ENCODE peak calls at places on chromosomes 13 and 19, in nine cellular contexts. J is GM12865, C is dorsolateral prefrontal cortex, U is mucosa of descending colon, R is heart right ventricle, D is Peyer's patch, L is OCI-LY7, N is transverse colon, M is upper lobe of left lung. H is an unnamed sample.
A peak's percentile ranks its signal among the peaks of the same experiment; 100 is the strongest.

GRCh38 chr19:49453013-49453756 is at the start of gene ALDH16A1:
- DNase-seq in N (peak; percentile 98), C (peak; percentile 98), R (peak; percentile 97), D (peak; percentile 98), M (peak; percentile 98), U (peak; percentile 98), J (peak; percentile 99), L (peak; percentile 98), H (peak; percentile 99)

GRCh38 chr13:105278797-105279425 is 1256.6 kb downstream of the EFNB2 start:
- DNase-seq in U (no peak), C (no peak), J (no peak), L (no peak), R (no peak), D (no peak), M (no peak), N (no peak), H (no peak)

GRCh38 chr19:57334191-57334590 is 13.9 kb downstream of the ZNF543 start:
- DNase-seq in N (no peak), M (no peak), D (no peak), L (no peak), R (no peak), C (no peak), U (no peak), J (no peak), H (no peak)

GRCh38 chr13:40318366-40318765 is 348.1 kb downstream of the FOXO1 start:
- DNase-seq in M (no peak), U (no peak), D (no peak), R (peak; percentile 61), N (peak; percentile 20), L (peak; percentile 22), J (no peak), C (peak; percentile 53), H (peak; percentile 15)

GRCh38 chr13:109715902-109716301 is 70.5 kb downstream of the IRS2 start:
- DNase-seq in N (no peak), L (no peak), D (no peak), C (no peak), M (no peak), J (no peak), U (no peak), R (no peak), H (peak; percentile 80)

GRCh38 chr13:43191561-43191960 is 168.2 kb downstream of the DNAJC15 start:
- DNase-seq in U (no peak), D (no peak), R (no peak), N (no peak), C (no peak), J (no peak), L (no peak), M (no peak), H (no peak)

GRCh38 chr19:29953352-29954247 is 11.6 kb downstream of the URI1 start:
- DNase-seq in C (no peak), N (no peak), L (no peak), M (no peak), U (no peak), J (no peak), D (no peak), R (no peak), H (peak; percentile 18)

GRCh38 chr19:18683955-18684641 is 618 bp downstream of the CRTC1 start:
- DNase-seq in M (no peak), D (no peak), J (no peak), C (no peak), L (no peak), R (no peak), N (no peak), U (no peak), H (no peak)

GRCh38 chr13:50892162-50892944 is 17.2 kb upstream of the RNASEH2B start:
- DNase-seq in R (no peak), J (peak; percentile 73), U (peak; percentile 35), M (no peak), D (no peak), N (peak; percentile 40), C (no peak), L (peak; percentile 94), H (no peak)

GRCh38 chr13:112143046-112143752 is 76.2 kb downstream of the SOX1 start:
- DNase-seq in N (no peak), M (no peak), C (no peak), D (no peak), L (no peak), J (no peak), R (no peak), U (no peak), H (no peak)

GRCh38 chr19:51572908-51573307 is 1.8 kb downstream of the ZNF175 start:
- DNase-seq in N (no peak), C (no peak), U (no peak), R (no peak), L (no peak), J (no peak), D (no peak), M (no peak), H (peak; percentile 72)

GRCh38 chr19:51573331-51573730 is 2.2 kb downstream of the ZNF175 start:
- DNase-seq in L (no peak), R (no peak), N (no peak), U (no peak), J (no peak), C (no peak), M (no peak), D (no peak), H (no peak)

GRCh38 chr19:51571599-51571998 is 516 bp downstream of the ZNF175 start:
- DNase-seq in U (no peak), N (no peak), L (no peak), M (no peak), C (no peak), R (no peak), D (no peak), J (no peak), H (no peak)

GRCh38 chr19:51570962-51571575 is at the start of gene ZNF175:
- DNase-seq in N (peak; percentile 96), J (peak; percentile 97), D (peak; percentile 89), R (peak; percentile 97), C (peak; percentile 96), U (peak; percentile 92), M (no peak), L (peak; percentile 95), H (peak; percentile 92)

DNA sequence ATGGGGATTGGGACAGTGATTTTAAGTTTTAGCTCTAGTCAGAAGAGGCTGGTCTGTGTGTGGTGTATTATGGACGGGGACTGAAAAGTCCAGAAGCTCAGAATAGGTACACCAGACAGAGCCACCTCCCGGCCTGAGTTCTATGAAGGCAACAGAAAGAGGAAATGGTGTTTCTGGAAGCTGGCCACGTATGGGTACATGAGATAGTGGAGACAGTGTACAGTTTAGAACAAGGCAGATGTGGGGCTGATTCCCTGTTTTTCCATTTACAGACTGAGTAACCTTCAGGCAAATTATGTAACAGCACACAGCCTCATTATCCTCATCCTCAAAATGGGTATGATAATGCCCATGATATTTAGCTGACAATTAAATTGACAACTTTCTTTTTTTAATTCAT is 1.3 kb downstream of the ZNF175 start:
- DNase-seq in R (no peak), C (no peak), D (no peak), N (no peak), L (no peak), J (peak; percentile 55), M (no peak), U (no peak), H (no peak)
- H3K4me3 ChIP-seq in R (no peak overlapping the region), C (peak overlapping the region; percentile 74), D (no peak overlapping the region), N (no peak overlapping the region), L (peak overlapping the region; percentile 80), J (peak overlapping the region; percentile 74), M (peak overlapping the region; percentile 84), U (no peak overlapping the region), H (peak overlapping the region; percentile 73)

DNA sequence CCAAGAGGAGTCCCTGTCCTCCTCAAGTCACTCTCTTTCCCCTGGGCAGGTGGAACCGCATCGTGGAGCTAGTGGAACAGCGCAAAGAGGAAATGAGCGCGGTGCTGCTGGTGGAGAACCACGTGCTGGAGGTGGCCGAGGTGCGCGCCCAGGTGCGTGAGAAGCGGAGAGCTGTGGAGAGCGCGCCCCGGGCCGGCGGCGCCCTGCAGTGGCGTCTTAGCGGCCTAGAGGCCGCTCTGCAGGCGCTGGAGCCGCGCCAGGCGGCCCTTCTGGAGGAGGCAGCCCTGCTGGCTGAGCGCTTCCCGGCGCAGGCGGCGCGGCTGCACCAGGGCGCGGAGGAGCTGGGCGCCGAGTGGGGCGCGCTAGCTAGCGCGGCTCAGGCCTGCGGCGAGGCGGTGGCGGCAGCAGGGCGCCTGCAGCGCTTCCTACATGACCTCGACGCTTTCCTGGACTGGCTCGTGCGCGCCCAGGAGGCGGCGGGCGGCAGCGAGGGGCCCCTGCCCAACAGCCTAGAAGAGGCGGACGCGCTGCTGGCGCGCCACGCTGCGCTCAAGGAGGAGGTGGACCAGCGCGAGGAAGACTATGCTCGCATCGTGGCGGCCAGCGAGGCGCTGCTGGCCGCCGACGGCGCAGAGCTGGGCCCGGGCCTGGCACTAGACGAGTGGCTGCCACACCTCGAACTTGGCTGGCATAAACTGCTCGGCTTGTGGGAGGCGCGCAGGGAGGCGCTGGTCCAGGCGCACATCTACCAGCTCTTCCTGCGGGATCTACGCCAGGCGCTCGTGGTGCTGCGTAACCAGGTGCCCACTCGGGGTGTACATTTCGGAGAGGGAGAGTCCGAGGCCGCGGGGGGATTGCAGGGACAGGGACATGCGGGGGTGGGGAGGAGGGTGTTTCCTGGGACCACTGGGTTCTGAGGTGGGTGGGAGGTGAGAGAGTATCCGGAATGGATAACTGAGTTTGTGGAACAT is 52.8 kb downstream of the SPTBN4 start:
- DNase-seq in U (peak; percentile 42), R (no peak), J (no peak), C (peak; percentile 40), M (peak; percentile 92), N (no peak), D (no peak), L (no peak), H (peak; percentile 18)
- TF ChIP-seq CTCF in U (no peak), R (no peak), J (no peak), C (no peak), M (no peak), N (no peak), D (no peak), L (no peak), H (no peak)

GRCh38 chr19:53492153-53492552 is 24.6 kb downstream of the ZNF813 start:
- DNase-seq in U (no peak), L (no peak), N (no peak), C (no peak), J (no peak), R (no peak), D (no peak), M (no peak), H (no peak)
- H3K4me3 ChIP-seq in U (no peak overlapping the region), L (no peak overlapping the region), N (no peak overlapping the region), C (no peak overlapping the region), J (no peak overlapping the region), R (no peak overlapping the region), D (no peak overlapping the region), M (no peak overlapping the region), H (no peak overlapping the region)

GRCh38 chr19:1957562-1958248 is 16.7 kb downstream of the CSNK1G2 start:
- DNase-seq in C (no peak), L (no peak), D (no peak), R (no peak), J (no peak), U (no peak), N (no peak), M (peak; percentile 61), H (no peak)

GRCh38 chr19:1955171-1956142 is 14.5 kb downstream of the CSNK1G2 start:
- DNase-seq in N (no peak), U (no peak), D (no peak), C (no peak), R (no peak), M (peak; percentile 76), J (no peak), L (no peak), H (no peak)

GRCh38 chr19:1956143-1956537 is 15.2 kb downstream of the CSNK1G2 start:
- DNase-seq in M (no peak), C (no peak), U (no peak), D (no peak), J (no peak), R (no peak), N (no peak), L (no peak), H (no peak)

GRCh38 chr19:1954547-1954946 is 13.6 kb downstream of the CSNK1G2 start:
- DNase-seq in M (peak; percentile 62), J (no peak), C (no peak), N (no peak), R (no peak), D (no peak), U (no peak), L (no peak), H (no peak)

GRCh38 chr19:1956868-1957492 is 16.0 kb downstream of the CSNK1G2 start:
- DNase-seq in M (peak; percentile 71), N (peak; percentile 31), C (peak; percentile 86), U (no peak), L (no peak), D (no peak), J (no peak), R (no peak), H (no peak)
- TF ChIP-seq CTCF in M (no peak), N (no peak), C (no peak), U (no peak), L (no peak), D (no peak), J (no peak), R (no peak), H (no peak)